ENCODE peak calls at places on chromosomes 3 and 15, in four cellular contexts. One of them, this sample, is unnamed.

GRCh38 chr3:183537295-183537730 is 18.2 kb downstream of the KLHL6 start:
- DNase-seq in HT1080: peak
- DNase-seq in posterior cingulate gyrus: no peak
- DNase-seq in activated T-cell treated with anti-CD3 and anti-CD28 coated beads for 48 hours: no peak
- DNase-seq in this sample: no peak

GRCh38 chr15:52236015-52236414 is 44.8 kb upstream of the GNB5 start:
- DNase-seq in posterior cingulate gyrus: no peak
- DNase-seq in HT1080: peak
- DNase-seq in activated T-cell treated with anti-CD3 and anti-CD28 coated beads for 48 hours: no peak
- DNase-seq in this sample: no peak

GRCh38 chr3:48057521-48057920 is 41.3 kb upstream of the MAP4 start:
- DNase-seq in HT1080: no peak
- DNase-seq in posterior cingulate gyrus: no peak
- DNase-seq in activated T-cell treated with anti-CD3 and anti-CD28 coated beads for 48 hours: no peak
- DNase-seq in this sample: no peak

GRCh38 chr3:18440053-18440768 is 15.1 kb upstream of the SATB1 start:
- DNase-seq in posterior cingulate gyrus: no peak
- DNase-seq in HT1080: peak
- DNase-seq in activated T-cell treated with anti-CD3 and anti-CD28 coated beads for 48 hours: no peak
- DNase-seq in this sample: no peak

GRCh38 chr3:177122183-177122856 is 75.0 kb downstream of the TBL1XR1 start:
- DNase-seq in posterior cingulate gyrus: no peak
- DNase-seq in activated T-cell treated with anti-CD3 and anti-CD28 coated beads for 48 hours: no peak
- DNase-seq in HT1080: no peak
- DNase-seq in this sample: no peak

GRCh38 chr15:39511915-39512260 is 69.0 kb upstream of the THBS1 start:
- DNase-seq in HT1080: peak
- DNase-seq in posterior cingulate gyrus: no peak
- DNase-seq in activated T-cell treated with anti-CD3 and anti-CD28 coated beads for 48 hours: no peak
- DNase-seq in this sample: no peak

GRCh38 chr3:45603226-45603625 is 8.7 kb downstream of the LIMD1 start:
- DNase-seq in HT1080: no peak
- DNase-seq in activated T-cell treated with anti-CD3 and anti-CD28 coated beads for 48 hours: no peak
- DNase-seq in posterior cingulate gyrus: no peak
- DNase-seq in this sample: no peak

GRCh38 chr3:108103971-108104797 is 13.4 kb upstream of the CD47 start:
- DNase-seq in HT1080: no peak
- DNase-seq in activated T-cell treated with anti-CD3 and anti-CD28 coated beads for 48 hours: no peak
- DNase-seq in posterior cingulate gyrus: no peak
- DNase-seq in this sample: no peak

GRCh38 chr15:64892850-64893403 is 18.8 kb upstream of the ANKDD1A start:
- DNase-seq in HT1080: no peak
- DNase-seq in posterior cingulate gyrus: no peak
- DNase-seq in activated T-cell treated with anti-CD3 and anti-CD28 coated beads for 48 hours: peak
- DNase-seq in this sample: no peak

GRCh38 chr3:156792945-156793344 is 33.2 kb upstream of the LEKR1 start:
- DNase-seq in posterior cingulate gyrus: no peak
- DNase-seq in activated T-cell treated with anti-CD3 and anti-CD28 coated beads for 48 hours: no peak
- DNase-seq in HT1080: peak
- DNase-seq in this sample: no peak

GRCh38 chr15:38490231-38490630 is 36.3 kb downstream of the FAM98B start:
- DNase-seq in posterior cingulate gyrus: no peak
- DNase-seq in activated T-cell treated with anti-CD3 and anti-CD28 coated beads for 48 hours: no peak
- DNase-seq in HT1080: no peak
- DNase-seq in this sample: no peak

GRCh38 chr3:52886049-52886730 is 11.2 kb downstream of the STIMATE start:
- DNase-seq in HT1080: no peak
- DNase-seq in activated T-cell treated with anti-CD3 and anti-CD28 coated beads for 48 hours: no peak
- DNase-seq in posterior cingulate gyrus: no peak
- DNase-seq in this sample: no peak